ENCODE peak calls at places on chromosomes 3 and 15, in seven cellular contexts. O is stimulated activated CD4-positive, alpha-beta T cell treated with anti-CD3 and anti-CD28 coated beads, Interleukin-1b, Interleukin-23, amount 100 ng/mL, for 4 hours; F is activated CD8-positive, alpha-beta memory T cell treated with anti-CD3 and anti-CD28 coated beads for 24 hours; E is NCI-H1105; Z is AG04450; K is SHP77; T is activated T-helper 9 cell treated with anti-CD3 and anti-CD28 coated beads, Interleukin-2, amount 50 U/mL, for 16 hours. P is an unnamed sample.

GRCh38 chr15:38883987-38884386 is 319.4 kb upstream of the RASGRP1 start:
- DNase-seq in O (no peak), F (no peak), E (no peak), Z (no peak), K (no peak), T (no peak), P (no peak)

GRCh38 chr3:9397911-9398714 is 698 bp downstream of the SETD5 start:
- DNase-seq in O (peak), F (peak), E (no peak), Z (no peak), K (no peak), T (peak), P (no peak)

GRCh38 chr15:69593981-69594966 is 141.7 kb downstream of the RPLP1 start:
- DNase-seq in O (no peak), F (no peak), E (peak), Z (no peak), K (peak), T (no peak), P (no peak)

GRCh38 chr3:31305324-31305723 is 227.4 kb upstream of the STT3B start:
- DNase-seq in O (no peak), F (no peak), E (no peak), Z (no peak), K (no peak), T (no peak), P (no peak)

GRCh38 chr3:33665294-33665693 is 52.8 kb downstream of the CLASP2 start:
- DNase-seq in O (no peak), F (no peak), E (no peak), Z (no peak), K (no peak), T (no peak), P (no peak)

GRCh38 chr3:47425383-47425778 is 44.6 kb downstream of the PTPN23 start:
- DNase-seq in O (no peak), F (no peak), E (no peak), Z (no peak), K (no peak), T (no peak), P (no peak)

GRCh38 chr3:3200632-3201212 is 21.2 kb upstream of the CRBN start:
- DNase-seq in O (no peak), F (no peak), E (peak), Z (peak), K (peak), T (no peak), P (peak)

GRCh38 chr15:100111103-100112060 is 230.4 kb downstream of the ADAMTS17 start:
- DNase-seq in O (no peak), F (peak), E (no peak), Z (peak), K (peak), T (no peak), P (peak)

GRCh38 chr3:133691410-133692107 is 29.8 kb upstream of the TOPBP1 start:
- DNase-seq in O (no peak), F (no peak), E (no peak), Z (no peak), K (no peak), T (no peak), P (no peak)

GRCh38 chr15:77840962-77841361 is 208.2 kb upstream of the LINGO1 start:
- DNase-seq in O (no peak), F (no peak), E (no peak), Z (peak), K (no peak), T (no peak), P (no peak)

GRCh38 chr3:188241072-188241471 is 87.1 kb downstream of the LPP start:
- DNase-seq in O (no peak), F (no peak), E (no peak), Z (no peak), K (peak), T (no peak), P (no peak)

GRCh38 chr15:32682569-32682968 is 35.2 kb upstream of the GREM1 start:
- DNase-seq in O (no peak), F (no peak), E (no peak), Z (peak), K (no peak), T (no peak), P (peak)

GRCh38 chr15:32763295-32763694 is 45.5 kb downstream of the GREM1 start:
- DNase-seq in O (no peak), F (no peak), E (no peak), Z (no peak), K (no peak), T (no peak), P (no peak)

GRCh38 chr15:92494791-92495190 is 101.1 kb downstream of the ST8SIA2 start:
- DNase-seq in O (no peak), F (no peak), E (no peak), Z (no peak), K (no peak), T (no peak), P (no peak)

GRCh38 chr3:107116251-107116650 is 261.0 kb upstream of the CCDC54 start:
- DNase-seq in O (no peak), F (no peak), E (no peak), Z (no peak), K (no peak), T (no peak), P (no peak)

GRCh38 chr15:65395567-65396185 is 17.9 kb upstream of the IGDCC3 start:
- DNase-seq in O (no peak), F (no peak), E (no peak), Z (no peak), K (no peak), T (no peak), P (no peak)

GRCh38 chr15:30985081-30985531 is 6.3 kb downstream of the MTMR10 start:
- DNase-seq in O (no peak), F (no peak), E (no peak), Z (no peak), K (no peak), T (no peak), P (no peak)

GRCh38 chr3:138063416-138063815 is 52.0 kb downstream of the DZIP1L start:
- DNase-seq in O (no peak), F (no peak), E (no peak), Z (no peak), K (no peak), T (no peak), P (no peak)

GRCh38 chr3:191070201-191070600 is 128.8 kb upstream of the OSTN start:
- DNase-seq in O (no peak), F (no peak), E (no peak), Z (peak), K (no peak), T (no peak), P (no peak)

GRCh38 chr15:58877999-58878825 is 55.3 kb downstream of the SLTM start:
- DNase-seq in O (no peak), F (no peak), E (no peak), Z (no peak), K (no peak), T (no peak), P (no peak)

GRCh38 chr3:60650171-60650570 is 601.1 kb downstream of the FHIT start:
- DNase-seq in O (no peak), F (no peak), E (no peak), Z (no peak), K (no peak), T (no peak), P (no peak)

GRCh38 chr15:83504365-83504764 is 57.2 kb downstream of the SH3GL3 start:
- DNase-seq in O (no peak), F (no peak), E (no peak), Z (no peak), K (no peak), T (no peak), P (no peak)

GRCh38 chr3:14524920-14525660 is 15.1 kb downstream of the GRIP2 start:
- DNase-seq in O (no peak), F (no peak), E (no peak), Z (no peak), K (no peak), T (no peak), P (no peak)

GRCh38 chr3:99859855-99860254 is 42.2 kb downstream of the CMSS1 start:
- DNase-seq in O (no peak), F (no peak), E (no peak), Z (peak), K (no peak), T (no peak), P (peak)

P was measured in AG09319.